ENCODE peak calls at places on chromosomes 13 and 19, in ten cellular contexts. E, U, C, P, L, V, Q, R, T and O are unnamed samples.

GRCh38 chr13:47519626-47520025 is 481.4 kb downstream of the SUCLA2 start:
- DNase-seq in P (no peak), C (no peak), V (no peak), R (no peak), Q (no peak), L (no peak), E (no peak), T (no peak), U (no peak), O (no peak)

GRCh38 chr13:22357132-22357531 is 686.3 kb downstream of the FGF9 start:
- DNase-seq in R (no peak), T (no peak), Q (no peak), U (no peak), P (no peak), V (no peak), C (no peak), L (no peak), E (no peak), O (no peak)

GRCh38 chr13:51998723-51999471 is 12.4 kb downstream of the ATP7B start:
- DNase-seq in L (no peak), V (no peak), E (no peak), R (no peak), U (no peak), Q (no peak), P (no peak), T (no peak), C (no peak), O (no peak)

GRCh38 chr13:112172641-112173171 is 105.8 kb downstream of the SOX1 start:
- DNase-seq in R (no peak), L (no peak), C (no peak), T (no peak), E (no peak), P (no peak), V (no peak), Q (no peak), U (no peak), O (no peak)

GRCh38 chr19:42540071-42540553 is 11.8 kb upstream of the CEACAM1 start:
- DNase-seq in V (no peak), R (no peak), Q (no peak), E (peak), U (no peak), L (no peak), C (no peak), T (no peak), P (no peak), O (no peak)

GRCh38 chr19:588758-589692 is 656 bp upstream of the HCN2 start:
- DNase-seq in E (no peak), C (no peak), V (no peak), P (no peak), L (no peak), R (no peak), T (no peak), U (no peak), Q (no peak), O (no peak)

GRCh38 chr19:33688657-33688992 is 66.9 kb downstream of the CHST8 start:
- DNase-seq in Q (no peak), C (no peak), E (no peak), R (no peak), T (no peak), U (no peak), V (no peak), P (no peak), L (no peak), O (peak)

GRCh38 chr13:101417043-101417406 is 717 bp upstream of the NALCN start:
- DNase-seq in V (no peak), C (no peak), L (no peak), P (no peak), U (no peak), E (no peak), Q (no peak), T (peak), R (no peak), O (no peak)

GRCh38 chr13:75670496-75670895 is 34.4 kb downstream of the LMO7 start:
- DNase-seq in P (no peak), R (no peak), T (no peak), U (no peak), L (no peak), Q (no peak), E (no peak), C (peak), V (no peak), O (no peak)

DNA sequence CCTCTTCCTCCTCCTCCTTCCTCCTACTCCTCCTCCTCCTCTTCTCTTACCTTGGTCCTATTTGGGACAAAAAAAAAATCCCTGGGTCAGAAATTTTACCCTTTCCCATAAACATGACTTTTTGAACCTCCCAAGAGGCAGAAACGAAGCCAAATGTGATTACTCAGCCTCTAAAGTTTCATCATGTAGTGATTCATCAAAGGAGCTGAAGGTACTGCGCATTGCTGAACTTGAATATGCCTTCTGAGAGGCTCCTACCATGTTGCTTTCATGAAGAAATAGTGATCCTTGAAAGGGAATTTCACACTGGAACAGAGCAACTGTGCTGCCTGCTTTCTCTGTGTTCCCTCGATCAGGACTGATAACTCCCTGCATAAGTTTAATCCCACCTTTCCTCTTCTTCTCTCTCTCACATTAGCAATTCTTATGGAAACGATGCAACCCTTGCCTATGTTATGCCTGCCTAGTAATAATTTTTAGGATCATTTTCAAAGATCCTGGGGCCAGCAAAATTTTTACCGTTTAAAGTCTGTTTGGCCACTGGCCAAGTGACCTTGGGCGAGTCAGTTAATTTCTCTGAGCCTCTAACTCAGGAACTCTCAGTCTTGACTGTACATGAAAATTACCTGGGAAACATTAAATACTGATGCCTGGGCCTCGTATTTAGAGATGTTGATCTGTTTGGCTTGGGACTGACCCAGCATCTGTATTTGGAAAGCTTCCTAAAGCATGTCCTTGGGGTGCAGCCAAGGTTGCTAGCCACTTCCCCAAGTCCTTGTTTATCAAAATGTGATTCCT is 149.5 kb downstream of the DCT start:
- DNase-seq in T (peak), C (peak), Q (no peak), R (no peak), E (no peak), P (no peak), U (no peak), V (no peak), L (no peak), O (no peak)
- TF ChIP-seq POLR2AphosphoS5 in T (no peak), C (no peak), Q (no peak), R (no peak), E (peak), P (no peak), U (no peak), V (no peak), L (no peak), O (no peak)

GRCh38 chr19:47309608-47310007 is at the start of gene C5AR1:
- DNase-seq in P (no peak), T (no peak), V (no peak), E (no peak), R (no peak), Q (peak), U (no peak), C (no peak), L (no peak), O (peak)
- TF ChIP-seq POLR2AphosphoS5 in P (no peak), T (no peak), V (no peak), E (peak), R (no peak), Q (no peak), U (no peak), C (no peak), L (no peak), O (peak)

DNA sequence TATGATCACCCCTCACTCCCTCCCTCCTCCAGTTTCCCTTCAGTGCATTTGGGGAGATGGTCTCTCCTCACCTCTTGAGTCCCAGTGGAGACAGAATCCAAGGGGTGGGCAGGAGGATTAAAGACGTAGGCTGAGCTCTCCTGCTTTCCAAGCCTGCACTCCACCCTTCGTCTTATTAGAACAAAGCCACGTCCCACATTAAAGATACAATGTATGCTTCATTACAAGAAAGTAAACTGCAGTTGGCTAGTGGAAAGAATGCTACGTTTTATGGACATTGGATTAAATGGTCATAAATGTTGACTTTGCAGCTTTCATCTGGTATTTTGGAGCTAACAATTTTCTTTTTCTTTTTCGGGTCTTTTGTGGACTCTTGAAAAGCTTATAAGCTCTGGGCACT is 1.5 kb upstream of the KLK11 start:
- DNase-seq in L (no peak), V (no peak), U (no peak), E (no peak), C (no peak), R (no peak), Q (no peak), T (no peak), P (no peak), O (no peak)
- TF ChIP-seq POLR2AphosphoS5 in L (no peak), V (no peak), U (no peak), E (no peak), C (no peak), R (no peak), Q (no peak), T (no peak), P (no peak), O (no peak)

GRCh38 chr13:113976711-113977684 is 3.1 kb upstream of the C13orf46 start:
- DNase-seq in T (no peak), P (no peak), V (no peak), E (no peak), R (no peak), Q (no peak), C (no peak), U (no peak), L (no peak), O (peak)
- TF ChIP-seq POLR2AphosphoS5 in T (no peak), P (no peak), V (no peak), E (no peak), R (no peak), Q (no peak), C (no peak), U (no peak), L (no peak), O (no peak)

DNA sequence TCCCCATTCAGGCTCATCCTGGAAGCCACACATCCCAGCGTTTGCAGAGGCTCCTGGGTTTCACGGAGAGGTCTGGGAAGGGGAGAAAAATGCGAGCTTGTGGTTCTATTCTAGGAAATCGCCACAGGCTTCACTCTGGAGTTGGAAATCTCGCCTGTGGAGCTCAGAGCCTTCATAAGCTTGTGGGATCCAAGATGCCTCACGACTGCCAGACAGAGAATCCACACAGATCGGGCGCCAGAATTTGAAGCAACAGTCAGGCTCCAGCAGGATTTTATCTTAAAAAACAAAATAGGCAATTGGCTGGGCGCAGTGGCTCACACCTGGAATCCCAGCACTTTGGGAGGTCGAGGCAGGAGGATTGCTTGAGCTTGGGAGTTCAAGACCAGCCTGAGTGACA is 157.8 kb downstream of the PTPRS start:
- DNase-seq in P (no peak), C (no peak), E (no peak), T (no peak), Q (no peak), V (no peak), L (no peak), U (no peak), R (no peak), O (no peak)
- TF ChIP-seq POLR2AphosphoS5 in P (no peak), C (no peak), E (no peak), T (no peak), Q (no peak), V (no peak), L (no peak), U (no peak), R (no peak), O (no peak)

GRCh38 chr13:79401259-79402071 is 4.6 kb downstream of the RBM26 start:
- DNase-seq in V (no peak), P (no peak), Q (no peak), U (no peak), E (no peak), T (no peak), L (no peak), C (peak), R (no peak), O (no peak)

GRCh38 chr13:79402074-79402635 is 3.9 kb downstream of the RBM26 start:
- DNase-seq in E (no peak), V (no peak), T (no peak), U (no peak), Q (no peak), C (peak), L (no peak), P (no peak), R (no peak), O (no peak)

GRCh38 chr13:79404361-79404760 is 1.7 kb downstream of the RBM26 start:
- DNase-seq in V (no peak), P (no peak), T (no peak), C (peak), R (no peak), E (no peak), L (no peak), U (no peak), Q (no peak), O (no peak)

GRCh38 chr13:79403113-79403512 is 2.9 kb downstream of the RBM26 start:
- DNase-seq in P (no peak), E (no peak), Q (no peak), C (no peak), U (no peak), R (no peak), L (no peak), T (no peak), V (no peak), O (no peak)

DNA sequence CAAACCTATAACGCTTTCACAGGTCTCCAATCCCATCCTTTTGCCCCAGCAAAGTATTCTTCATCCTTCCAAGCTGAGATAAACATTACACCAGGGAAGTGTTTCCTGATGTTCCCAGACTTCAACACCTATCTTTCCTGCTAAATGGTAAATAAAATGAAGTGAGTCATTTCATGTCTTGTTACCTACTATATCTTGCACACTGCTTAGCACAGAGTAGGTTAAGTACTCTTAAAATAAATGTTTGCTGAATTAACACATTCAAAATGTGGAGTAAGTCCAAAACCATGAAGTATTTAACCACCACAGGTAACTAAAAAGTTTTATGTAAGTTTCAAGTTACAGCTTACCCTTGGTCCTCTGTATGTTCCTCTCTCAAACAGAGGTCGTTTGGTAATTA is 3.4 kb downstream of the RBM26 start:
- DNase-seq in U (no peak), V (no peak), L (no peak), R (no peak), T (no peak), E (no peak), Q (no peak), P (no peak), C (peak), O (no peak)
- TF ChIP-seq POLR2AphosphoS5 in U (no peak), V (no peak), L (no peak), R (no peak), T (no peak), E (no peak), Q (no peak), P (no peak), C (no peak), O (no peak)

GRCh38 chr13:33004454-33004853 is 11.8 kb upstream of the KL start:
- DNase-seq in C (peak), Q (no peak), E (no peak), T (no peak), V (no peak), L (no peak), P (no peak), R (no peak), U (no peak), O (no peak)
- TF ChIP-seq POLR2AphosphoS5 in C (no peak), Q (no peak), E (peak), T (peak), V (no peak), L (peak), P (no peak), R (no peak), U (no peak), O (no peak)

DNA sequence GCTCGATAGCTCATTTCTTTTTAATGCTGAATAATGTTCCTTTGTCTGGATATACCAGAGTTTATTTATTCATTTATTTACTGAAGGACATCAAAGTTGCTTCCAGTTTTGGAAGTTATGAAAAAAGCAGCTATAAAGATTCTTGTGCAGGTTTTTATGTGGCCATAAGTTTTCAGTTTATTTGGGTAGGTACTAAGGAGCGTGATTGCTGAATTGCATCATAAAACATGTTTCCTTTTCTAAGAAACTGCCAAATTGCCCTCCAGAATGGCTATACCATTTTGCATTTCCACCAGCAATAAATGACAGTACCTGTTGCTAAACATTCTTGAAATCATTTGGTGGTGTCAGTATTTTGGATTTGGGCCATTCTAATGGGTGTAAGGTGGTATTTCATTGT is 1067.7 kb upstream of the SPRY2 start:
- DNase-seq in C (no peak), E (no peak), V (no peak), Q (no peak), L (no peak), U (no peak), P (no peak), R (no peak), T (no peak), O (no peak)
- TF ChIP-seq POLR2AphosphoS5 in C (no peak), E (no peak), V (no peak), Q (no peak), L (no peak), U (no peak), P (no peak), R (no peak), T (no peak), O (no peak)

GRCh38 chr19:29309637-29310036 is 96.7 kb upstream of the UQCRFS1 start:
- DNase-seq in L (no peak), T (no peak), R (no peak), Q (no peak), U (no peak), E (no peak), V (no peak), P (no peak), C (no peak), O (no peak)
- TF ChIP-seq POLR2AphosphoS5 in L (no peak), T (no peak), R (no peak), Q (no peak), U (no peak), E (no peak), V (no peak), P (no peak), C (no peak), O (no peak)